ENCODE peak calls at places on chromosomes 1 and 21, in six cellular contexts. C is esophagus muscularis mucosa; S is GM04504; R is GM12878; J is NK-92 treated with Interleukin-12 subunit alpha and Interleukin-12 subunit beta, amount 100 ng/mL, for 24 hours; D is stimulated activated naive B cell treated with anti-CD40 and anti-IgM and Interleukin-4, amounts not matched to agents 10 μg/mL and 1 μg/mL and 100 μg/mL, for 72 hours. U is an unnamed sample.

GRCh38 chr1:167627865-167628641 is 2.0 kb upstream of the RCSD1 start:
- DNase-seq in C (no peak), S (no peak), R (peak), J (peak), D (peak), U (no peak)

GRCh38 chr1:24551910-24552571 is 3.8 kb upstream of the NCMAP start:
- DNase-seq in C (no peak), S (no peak), R (no peak), J (no peak), D (no peak), U (no peak)

GRCh38 chr1:168271636-168272035 is 9.0 kb upstream of the TBX19 start:
- DNase-seq in C (no peak), S (no peak), R (no peak), J (no peak), D (no peak), U (no peak)

GRCh38 chr1:84073266-84073665 is 70.8 kb upstream of the PRKACB start:
- DNase-seq in C (no peak), S (no peak), R (no peak), J (no peak), D (no peak), U (no peak)

GRCh38 chr1:226586116-226586515 is 37.6 kb downstream of the STUM start:
- DNase-seq in C (no peak), S (no peak), R (no peak), J (no peak), D (no peak), U (no peak)

GRCh38 chr1:16043521-16043920 is at the start of gene CLCNKB:
- DNase-seq in C (no peak), S (no peak), R (no peak), J (no peak), D (no peak), U (no peak)

GRCh38 chr1:84688461-84689061 is 1.7 kb downstream of the SSX2IP start:
- DNase-seq in C (no peak), S (no peak), R (no peak), J (no peak), D (no peak), U (no peak)

GRCh38 chr1:13757693-13758092 is 57.7 kb downstream of the PRDM2 start:
- DNase-seq in C (peak), S (no peak), R (no peak), J (no peak), D (no peak), U (no peak)

GRCh38 chr1:53888716-53889115 is 881 bp downstream of the YIPF1 start:
- DNase-seq in C (no peak), S (no peak), R (no peak), J (no peak), D (no peak), U (no peak)

GRCh38 chr21:42925114-42925907 is at the start of gene ERVH48-1:
- DNase-seq in C (no peak), S (no peak), R (no peak), J (no peak), D (no peak), U (no peak)

GRCh38 chr1:154520333-154520732 is 18.1 kb upstream of the SHE start:
- DNase-seq in C (no peak), S (no peak), R (no peak), J (no peak), D (no peak), U (no peak)

GRCh38 chr1:150065184-150065871 is 2.2 kb upstream of the VPS45 start:
- DNase-seq in C (no peak), S (no peak), R (no peak), J (no peak), D (no peak), U (no peak)

GRCh38 chr1:223706077-223706988 is 6.0 kb upstream of the CAPN2 start:
- DNase-seq in C (no peak), S (peak), R (no peak), J (no peak), D (no peak), U (no peak)

GRCh38 chr1:91847851-91848250 is 38.1 kb downstream of the TGFBR3 start:
- DNase-seq in C (no peak), S (no peak), R (no peak), J (no peak), D (no peak), U (no peak)

GRCh38 chr1:202047977-202048376 is 37.6 kb downstream of the ELF3 start:
- DNase-seq in C (no peak), S (no peak), R (no peak), J (no peak), D (no peak), U (no peak)